ENCODE peak calls at places on chromosomes 13 and 19, in seven cellular contexts. One of them, this sample, is unnamed.

GRCh38 chr13:35163674-35164073 is 221.6 kb downstream of the NBEA start:
- DNase-seq in HCT116: no peak
- DNase-seq in SK-N-SH: no peak
- DNase-seq in GM23248: no peak
- DNase-seq in GM23338: no peak
- DNase-seq in neural progenitor cell: no peak
- DNase-seq in PC-3: no peak
- DNase-seq in this sample: no peak

GRCh38 chr19:5225486-5226345 is 114.9 kb downstream of the PTPRS start:
- DNase-seq in SK-N-SH: peak; percentile 62
- DNase-seq in GM23248: peak; percentile 21
- DNase-seq in GM23338: peak; percentile 75
- DNase-seq in HCT116: no peak
- DNase-seq in neural progenitor cell: peak; percentile 39
- DNase-seq in PC-3: no peak
- DNase-seq in this sample: no peak

GRCh38 chr13:20901668-20902437 is 693 bp downstream of the XPO4 start:
- DNase-seq in HCT116: peak; percentile 15
- DNase-seq in GM23338: peak; percentile 74
- DNase-seq in neural progenitor cell: peak; percentile 52
- DNase-seq in PC-3: peak; percentile 55
- DNase-seq in SK-N-SH: peak; percentile 47
- DNase-seq in GM23248: peak; percentile 75
- DNase-seq in this sample: peak; percentile 71

GRCh38 chr19:6057651-6058365 is 52.5 kb downstream of the RFX2 start:
- DNase-seq in PC-3: no peak
- DNase-seq in neural progenitor cell: no peak
- DNase-seq in GM23248: no peak
- DNase-seq in HCT116: no peak
- DNase-seq in GM23338: no peak
- DNase-seq in SK-N-SH: no peak
- DNase-seq in this sample: no peak

GRCh38 chr19:1277061-1277460 is 1.7 kb downstream of the FAM174C start:
- DNase-seq in GM23248: no peak
- DNase-seq in GM23338: no peak
- DNase-seq in SK-N-SH: no peak
- DNase-seq in neural progenitor cell: no peak
- DNase-seq in PC-3: no peak
- DNase-seq in HCT116: no peak
- DNase-seq in this sample: no peak

GRCh38 chr19:33134571-33135041 is 2.7 kb downstream of the WDR88 start:
- DNase-seq in GM23248: no peak
- DNase-seq in HCT116: no peak
- DNase-seq in PC-3: no peak
- DNase-seq in SK-N-SH: peak; percentile 44
- DNase-seq in neural progenitor cell: peak; percentile 50
- DNase-seq in GM23338: peak; percentile 71
- DNase-seq in this sample: no peak

GRCh38 chr19:43464089-43464775 is 1.2 kb downstream of the LYPD3 start:
- DNase-seq in PC-3: no peak
- DNase-seq in SK-N-SH: peak; percentile 87
- DNase-seq in GM23248: peak; percentile 81
- DNase-seq in neural progenitor cell: peak; percentile 84
- DNase-seq in GM23338: no peak
- DNase-seq in HCT116: no peak
- DNase-seq in this sample: peak; percentile 83

GRCh38 chr13:109385161-109385560 is 401.2 kb downstream of the IRS2 start:
- DNase-seq in SK-N-SH: no peak
- DNase-seq in PC-3: no peak
- DNase-seq in GM23248: peak; percentile 69
- DNase-seq in GM23338: no peak
- DNase-seq in HCT116: no peak
- DNase-seq in neural progenitor cell: no peak
- DNase-seq in this sample: peak; percentile 48

GRCh38 chr19:14582894-14583340 is at the start of gene CLEC17A:
- DNase-seq in GM23338: no peak
- DNase-seq in PC-3: no peak
- DNase-seq in neural progenitor cell: no peak
- DNase-seq in HCT116: no peak
- DNase-seq in GM23248: no peak
- DNase-seq in SK-N-SH: no peak
- DNase-seq in this sample: no peak

GRCh38 chr19:33241530-33242101 is 16.0 kb upstream of the SLC7A10 start:
- DNase-seq in PC-3: peak; percentile 4
- DNase-seq in neural progenitor cell: peak; percentile 55
- DNase-seq in HCT116: no peak
- DNase-seq in GM23338: peak; percentile 55
- DNase-seq in GM23248: peak; percentile 83
- DNase-seq in SK-N-SH: peak; percentile 72
- DNase-seq in this sample: peak; percentile 46

GRCh38 chr13:29935309-29935981 is 85.0 kb upstream of the UBL3 start:
- DNase-seq in HCT116: no peak
- DNase-seq in neural progenitor cell: no peak
- DNase-seq in SK-N-SH: no peak
- DNase-seq in GM23248: no peak
- DNase-seq in GM23338: no peak
- DNase-seq in PC-3: no peak
- DNase-seq in this sample: no peak

GRCh38 chr19:2231621-2232221 is 4.4 kb downstream of the PLEKHJ1 start:
- DNase-seq in SK-N-SH: peak; percentile 75
- DNase-seq in GM23248: peak; percentile 33
- DNase-seq in neural progenitor cell: no peak
- DNase-seq in GM23338: no peak
- DNase-seq in HCT116: no peak
- DNase-seq in PC-3: no peak
- DNase-seq in this sample: no peak

GRCh38 chr13:27919934-27920676 is at the start of gene PDX1:
- DNase-seq in HCT116: no peak
- DNase-seq in PC-3: peak; percentile 37
- DNase-seq in GM23248: peak; percentile 28
- DNase-seq in neural progenitor cell: peak; percentile 82
- DNase-seq in SK-N-SH: peak; percentile 70
- DNase-seq in GM23338: peak; percentile 83
- DNase-seq in this sample: peak; percentile 77

GRCh38 chr19:54633401-54633800 is 3.1 kb downstream of the LILRB1 start:
- DNase-seq in HCT116: no peak
- DNase-seq in neural progenitor cell: no peak
- DNase-seq in PC-3: no peak
- DNase-seq in GM23248: no peak
- DNase-seq in GM23338: no peak
- DNase-seq in SK-N-SH: no peak
- DNase-seq in this sample: no peak

GRCh38 chr19:8702350-8702749 is 3.8 kb upstream of the ACTL9 start:
- DNase-seq in PC-3: no peak
- DNase-seq in neural progenitor cell: no peak
- DNase-seq in SK-N-SH: no peak
- DNase-seq in GM23248: no peak
- DNase-seq in HCT116: no peak
- DNase-seq in GM23338: no peak
- DNase-seq in this sample: no peak

GRCh38 chr19:10907925-10908324 is 20.5 kb downstream of the YIPF2 start:
- DNase-seq in HCT116: no peak
- DNase-seq in neural progenitor cell: no peak
- DNase-seq in SK-N-SH: no peak
- DNase-seq in PC-3: no peak
- DNase-seq in GM23338: no peak
- DNase-seq in GM23248: no peak
- DNase-seq in this sample: no peak

GRCh38 chr19:48654299-48655059 is 8.5 kb upstream of the CA11 start:
- DNase-seq in GM23248: no peak
- DNase-seq in neural progenitor cell: no peak
- DNase-seq in PC-3: no peak
- DNase-seq in HCT116: no peak
- DNase-seq in GM23338: no peak
- DNase-seq in SK-N-SH: peak; percentile 74
- DNase-seq in this sample: peak; percentile 27

GRCh38 chr19:18610556-18611326 is 1.9 kb upstream of the TMEM59L start:
- DNase-seq in neural progenitor cell: peak; percentile 70
- DNase-seq in GM23338: peak; percentile 74
- DNase-seq in SK-N-SH: peak; percentile 43
- DNase-seq in GM23248: no peak
- DNase-seq in PC-3: no peak
- DNase-seq in HCT116: no peak
- DNase-seq in this sample: no peak

GRCh38 chr19:18608102-18608804 is 1.7 kb upstream of the CRLF1 start:
- DNase-seq in HCT116: no peak
- DNase-seq in GM23338: peak; percentile 39
- DNase-seq in SK-N-SH: peak; percentile 29
- DNase-seq in PC-3: no peak
- DNase-seq in GM23248: no peak
- DNase-seq in neural progenitor cell: no peak
- DNase-seq in this sample: no peak

GRCh38 chr19:18608805-18609716 is 2.5 kb upstream of the CRLF1 start:
- DNase-seq in GM23338: no peak
- DNase-seq in PC-3: no peak
- DNase-seq in neural progenitor cell: no peak
- DNase-seq in SK-N-SH: peak; percentile 27
- DNase-seq in GM23248: no peak
- DNase-seq in HCT116: no peak
- DNase-seq in this sample: no peak

GRCh38 chr19:18610245-18610555 is 2.5 kb upstream of the TMEM59L start:
- DNase-seq in PC-3: no peak
- DNase-seq in HCT116: no peak
- DNase-seq in neural progenitor cell: peak; percentile 40
- DNase-seq in GM23248: no peak
- DNase-seq in SK-N-SH: peak; percentile 37
- DNase-seq in GM23338: no peak
- DNase-seq in this sample: no peak

GRCh38 chr19:18609717-18610051 is 3.0 kb upstream of the TMEM59L start:
- DNase-seq in HCT116: no peak
- DNase-seq in PC-3: no peak
- DNase-seq in GM23248: no peak
- DNase-seq in GM23338: no peak
- DNase-seq in neural progenitor cell: no peak
- DNase-seq in SK-N-SH: peak; percentile 10
- DNase-seq in this sample: no peak
- H3K27me3 ChIP-seq in HCT116: peaks cover 33% of the 10 kb centered on the region
- H3K27me3 ChIP-seq in PC-3: peaks cover 91% of the 10 kb centered on the region
- H3K27me3 ChIP-seq in GM23248: peaks cover 84% of the 10 kb centered on the region
- H3K27me3 ChIP-seq in GM23338: peaks cover 97% of the 10 kb centered on the region
- H3K27me3 ChIP-seq in neural progenitor cell: peaks cover 98% of the 10 kb centered on the region
- H3K27me3 ChIP-seq in SK-N-SH: peaks cover 66% of the 10 kb centered on the region
- H3K27me3 ChIP-seq in this sample: peaks cover 90% of the 10 kb centered on the region

GRCh38 chr19:19486343-19487076 is 28.8 kb downstream of the TSSK6 start:
- DNase-seq in neural progenitor cell: no peak
- DNase-seq in HCT116: no peak
- DNase-seq in SK-N-SH: no peak
- DNase-seq in GM23338: no peak
- DNase-seq in GM23248: no peak
- DNase-seq in PC-3: no peak
- DNase-seq in this sample: no peak

GRCh38 chr19:19480688-19481087 is 34.7 kb downstream of the TSSK6 start:
- DNase-seq in neural progenitor cell: no peak
- DNase-seq in GM23338: no peak
- DNase-seq in SK-N-SH: no peak
- DNase-seq in GM23248: no peak
- DNase-seq in HCT116: no peak
- DNase-seq in PC-3: no peak
- DNase-seq in this sample: no peak

GRCh38 chr19:19485161-19485997 is 30.0 kb downstream of the TSSK6 start:
- DNase-seq in PC-3: no peak
- DNase-seq in GM23338: no peak
- DNase-seq in HCT116: no peak
- DNase-seq in GM23248: peak; percentile 56
- DNase-seq in neural progenitor cell: no peak
- DNase-seq in SK-N-SH: no peak
- DNase-seq in this sample: no peak

GRCh38 chr19:19485998-19486290 is 29.4 kb downstream of the TSSK6 start:
- DNase-seq in HCT116: no peak
- DNase-seq in GM23248: no peak
- DNase-seq in GM23338: no peak
- DNase-seq in SK-N-SH: no peak
- DNase-seq in PC-3: no peak
- DNase-seq in neural progenitor cell: no peak
- DNase-seq in this sample: no peak

GRCh38 chr19:19482785-19483625 is 32.3 kb downstream of the TSSK6 start:
- DNase-seq in GM23248: no peak
- DNase-seq in HCT116: no peak
- DNase-seq in PC-3: no peak
- DNase-seq in GM23338: no peak
- DNase-seq in SK-N-SH: no peak
- DNase-seq in neural progenitor cell: no peak
- DNase-seq in this sample: no peak
- H3K79me2 ChIP-seq in GM23248: peaks cover 99% of the 10 kb centered on the region
- H3K79me2 ChIP-seq in HCT116: peaks cover 91% of the 10 kb centered on the region
- H3K79me2 ChIP-seq in PC-3: peaks cover 49% of the 10 kb centered on the region
- H3K79me2 ChIP-seq in GM23338: peaks cover 85% of the 10 kb centered on the region
- H3K79me2 ChIP-seq in SK-N-SH: peaks cover 70% of the 10 kb centered on the region
- H3K79me2 ChIP-seq in neural progenitor cell: peaks cover 86% of the 10 kb centered on the region
- H3K79me2 ChIP-seq in this sample: peaks cover 86% of the 10 kb centered on the region

DNA sequence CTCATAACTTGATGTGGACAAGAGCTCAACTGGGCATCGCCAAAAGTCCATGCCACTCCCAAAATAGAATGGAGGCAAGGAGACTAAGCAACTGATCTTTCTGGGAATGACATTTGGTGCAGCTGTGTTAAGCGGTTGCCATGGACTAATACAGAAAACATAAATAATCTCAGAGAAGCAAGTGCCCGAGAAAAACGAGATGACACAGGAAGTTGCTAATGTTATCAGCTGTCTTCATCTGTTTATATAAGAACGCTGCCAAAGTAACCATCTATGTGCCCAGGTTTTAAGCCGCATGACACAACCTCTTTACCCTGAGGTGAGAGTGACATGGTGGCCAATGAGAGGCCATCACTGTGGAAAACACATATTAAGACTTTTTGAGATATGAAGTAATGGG is 54.9 kb upstream of the SACS start:
- DNase-seq in GM23338: no peak
- DNase-seq in SK-N-SH: peak; percentile 57
- DNase-seq in HCT116: no peak
- DNase-seq in neural progenitor cell: no peak
- DNase-seq in GM23248: peak; percentile 32
- DNase-seq in PC-3: peak; percentile 91
- DNase-seq in this sample: no peak
- TF ChIP-seq EZH2phosphoT487 in GM23338: no peak
- TF ChIP-seq EZH2phosphoT487 in SK-N-SH: no peak
- TF ChIP-seq EZH2phosphoT487 in HCT116: no peak
- TF ChIP-seq EZH2phosphoT487 in neural progenitor cell: no peak
- TF ChIP-seq EZH2phosphoT487 in GM23248: no peak
- TF ChIP-seq EZH2phosphoT487 in PC-3: no peak
- TF ChIP-seq EZH2phosphoT487 in this sample: no peak

DNA sequence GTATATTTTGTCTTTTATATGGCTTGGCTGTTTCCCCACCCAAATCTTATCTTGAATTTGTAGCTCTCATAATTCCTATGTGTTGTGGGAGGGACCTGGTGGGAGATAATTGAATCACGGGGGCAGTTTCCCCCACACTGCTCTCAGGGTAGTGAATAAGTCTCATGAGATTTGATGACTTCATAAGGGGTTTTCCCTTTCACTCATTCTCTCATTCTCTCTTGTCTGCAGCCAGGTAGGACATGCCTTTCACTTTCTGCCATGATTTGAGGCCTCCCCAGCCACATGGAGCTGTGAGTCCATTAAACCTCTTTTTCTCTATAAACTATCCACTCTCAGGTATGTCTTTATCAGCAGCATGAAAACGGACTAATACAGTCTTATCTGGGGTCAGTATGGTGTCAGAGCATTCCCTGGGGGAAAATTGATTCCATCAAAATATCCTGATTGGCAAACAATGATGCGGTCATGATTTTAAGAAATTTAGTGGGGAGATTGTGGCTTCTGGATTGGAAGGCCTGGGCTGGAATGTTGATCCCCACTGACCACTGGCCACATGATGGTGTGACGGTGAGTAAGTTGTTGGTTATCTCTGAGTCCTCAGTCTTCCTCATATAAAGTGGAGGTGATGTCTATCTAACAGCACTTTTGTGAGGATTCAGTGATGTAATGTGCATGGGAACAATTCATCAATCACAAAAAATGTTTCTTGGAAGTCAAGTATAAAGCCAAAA is 27.5 kb upstream of the ANKRD10 start:
- DNase-seq in SK-N-SH: no peak
- DNase-seq in neural progenitor cell: no peak
- DNase-seq in PC-3: no peak
- DNase-seq in HCT116: no peak
- DNase-seq in GM23338: no peak
- DNase-seq in GM23248: no peak
- DNase-seq in this sample: no peak
- H3K27me3 ChIP-seq in SK-N-SH: no peaks in the 10 kb centered on the region
- H3K27me3 ChIP-seq in neural progenitor cell: no peaks in the 10 kb centered on the region
- H3K27me3 ChIP-seq in PC-3: no peaks in the 10 kb centered on the region
- H3K27me3 ChIP-seq in HCT116: no peaks in the 10 kb centered on the region
- H3K27me3 ChIP-seq in GM23338: no peaks in the 10 kb centered on the region
- H3K27me3 ChIP-seq in GM23248: no peaks in the 10 kb centered on the region
- H3K27me3 ChIP-seq in this sample: no peaks in the 10 kb centered on the region